ENCODE peak calls at places on chromosomes 1 and 21, in six cellular contexts. One of them, this sample, is unnamed. For H3K4me1, the result is how much of the 10 kb centered on the place peaks cover.

GRCh38 chr1:245207801-245208200 is 53.0 kb downstream of the KIF26B start:
- DNase-seq in endothelial cell of umbilical vein: no peak
- DNase-seq in fibroblast of lung: no peak
- DNase-seq in A549: no peak
- DNase-seq in IMR-90: no peak
- DNase-seq in HepG2: no peak
- DNase-seq in this sample: no peak

GRCh38 chr1:155840391-155840790 is 16.6 kb downstream of the GON4L start:
- DNase-seq in fibroblast of lung: no peak
- DNase-seq in A549: no peak
- DNase-seq in HepG2: no peak
- DNase-seq in endothelial cell of umbilical vein: no peak
- DNase-seq in IMR-90: no peak
- DNase-seq in this sample: no peak

GRCh38 chr1:154838473-154838872 is 31.6 kb downstream of the KCNN3 start:
- DNase-seq in IMR-90: no peak
- DNase-seq in A549: no peak
- DNase-seq in fibroblast of lung: no peak
- DNase-seq in HepG2: no peak
- DNase-seq in endothelial cell of umbilical vein: no peak
- DNase-seq in this sample: no peak

GRCh38 chr21:32483293-32483595 is 70.7 kb downstream of the EVA1C start:
- DNase-seq in HepG2: no peak
- DNase-seq in fibroblast of lung: no peak
- DNase-seq in endothelial cell of umbilical vein: no peak
- DNase-seq in A549: no peak
- DNase-seq in IMR-90: no peak
- DNase-seq in this sample: no peak

GRCh38 chr1:32755098-32755809 is 52.7 kb upstream of the SYNC start:
- DNase-seq in endothelial cell of umbilical vein: no peak
- DNase-seq in IMR-90: no peak
- DNase-seq in A549: no peak
- DNase-seq in fibroblast of lung: peak
- DNase-seq in HepG2: no peak
- DNase-seq in this sample: no peak

GRCh38 chr21:37017951-37018679 is 11.6 kb downstream of the RIPPLY3 start:
- DNase-seq in IMR-90: no peak
- DNase-seq in fibroblast of lung: no peak
- DNase-seq in A549: no peak
- DNase-seq in endothelial cell of umbilical vein: no peak
- DNase-seq in HepG2: no peak
- DNase-seq in this sample: no peak

GRCh38 chr1:11929849-11930248 is 3.6 kb upstream of the KIAA2013 start:
- DNase-seq in HepG2: peak
- DNase-seq in A549: no peak
- DNase-seq in endothelial cell of umbilical vein: peak
- DNase-seq in fibroblast of lung: no peak
- DNase-seq in IMR-90: peak
- DNase-seq in this sample: peak

GRCh38 chr1:25026757-25027450 is 96.8 kb upstream of the RUNX3 start:
- DNase-seq in HepG2: no peak
- DNase-seq in endothelial cell of umbilical vein: no peak
- DNase-seq in fibroblast of lung: no peak
- DNase-seq in A549: no peak
- DNase-seq in IMR-90: peak
- DNase-seq in this sample: no peak

GRCh38 chr1:42925132-42925769 is 33.4 kb downstream of the SLC2A1 start:
- DNase-seq in endothelial cell of umbilical vein: peak
- DNase-seq in IMR-90: no peak
- DNase-seq in HepG2: no peak
- DNase-seq in fibroblast of lung: no peak
- DNase-seq in A549: no peak
- DNase-seq in this sample: peak

GRCh38 chr1:183953031-183953430 is 84.5 kb downstream of the COLGALT2 start:
- DNase-seq in fibroblast of lung: no peak
- DNase-seq in HepG2: no peak
- DNase-seq in IMR-90: peak
- DNase-seq in endothelial cell of umbilical vein: no peak
- DNase-seq in A549: no peak
- DNase-seq in this sample: peak

GRCh38 chr1:26961826-26962225 is 1.6 kb upstream of the KDF1 start:
- DNase-seq in fibroblast of lung: peak
- DNase-seq in HepG2: peak
- DNase-seq in IMR-90: peak
- DNase-seq in A549: peak
- DNase-seq in endothelial cell of umbilical vein: peak
- DNase-seq in this sample: no peak

GRCh38 chr1:24437631-24438396 is 22.2 kb downstream of the NIPAL3 start:
- DNase-seq in endothelial cell of umbilical vein: no peak
- DNase-seq in HepG2: no peak
- DNase-seq in fibroblast of lung: no peak
- DNase-seq in A549: no peak
- DNase-seq in IMR-90: peak
- DNase-seq in this sample: no peak

GRCh38 chr1:7372477-7373120 is 398.5 kb upstream of the VAMP3 start:
- DNase-seq in IMR-90: no peak
- DNase-seq in endothelial cell of umbilical vein: no peak
- DNase-seq in A549: no peak
- DNase-seq in fibroblast of lung: no peak
- DNase-seq in HepG2: no peak
- DNase-seq in this sample: no peak

GRCh38 chr1:37177230-37177864 is 143.0 kb upstream of the GRIK3 start:
- DNase-seq in HepG2: peak
- DNase-seq in A549: peak
- DNase-seq in fibroblast of lung: no peak
- DNase-seq in IMR-90: peak
- DNase-seq in endothelial cell of umbilical vein: peak
- DNase-seq in this sample: peak

GRCh38 chr1:150662811-150663210 is 33.4 kb upstream of the ENSA start:
- DNase-seq in HepG2: no peak
- DNase-seq in fibroblast of lung: no peak
- DNase-seq in IMR-90: no peak
- DNase-seq in endothelial cell of umbilical vein: no peak
- DNase-seq in A549: no peak
- DNase-seq in this sample: no peak

GRCh38 chr1:96360036-96360795 is 361.4 kb upstream of the PTBP2 start:
- DNase-seq in A549: no peak
- DNase-seq in IMR-90: peak
- DNase-seq in endothelial cell of umbilical vein: no peak
- DNase-seq in HepG2: no peak
- DNase-seq in fibroblast of lung: peak
- DNase-seq in this sample: no peak

GRCh38 chr1:229843627-229844238 is 217.7 kb downstream of the URB2 start:
- DNase-seq in fibroblast of lung: peak
- DNase-seq in A549: peak
- DNase-seq in HepG2: peak
- DNase-seq in IMR-90: no peak
- DNase-seq in endothelial cell of umbilical vein: no peak
- DNase-seq in this sample: peak

GRCh38 chr1:7379445-7379971 is 391.6 kb upstream of the VAMP3 start:
- DNase-seq in A549: no peak
- DNase-seq in IMR-90: peak
- DNase-seq in endothelial cell of umbilical vein: peak
- DNase-seq in HepG2: no peak
- DNase-seq in fibroblast of lung: peak
- DNase-seq in this sample: peak

GRCh38 chr1:173164686-173165085 is 42.4 kb downstream of the TNFSF4 start:
- DNase-seq in IMR-90: no peak
- DNase-seq in endothelial cell of umbilical vein: no peak
- DNase-seq in fibroblast of lung: no peak
- DNase-seq in HepG2: no peak
- DNase-seq in A549: no peak
- DNase-seq in this sample: no peak

GRCh38 chr1:30764396-30764795 is 6.8 kb upstream of the LAPTM5 start:
- DNase-seq in HepG2: no peak
- DNase-seq in fibroblast of lung: no peak
- DNase-seq in endothelial cell of umbilical vein: no peak
- DNase-seq in IMR-90: no peak
- DNase-seq in A549: no peak
- DNase-seq in this sample: no peak

GRCh38 chr1:24769656-24770651 is 24.7 kb downstream of the CLIC4 start:
- DNase-seq in HepG2: no peak
- DNase-seq in A549: no peak
- DNase-seq in fibroblast of lung: peak
- DNase-seq in endothelial cell of umbilical vein: peak
- DNase-seq in IMR-90: peak
- DNase-seq in this sample: peak

GRCh38 chr21:16037386-16037785 is 307.6 kb downstream of the USP25 start:
- DNase-seq in endothelial cell of umbilical vein: no peak
- DNase-seq in HepG2: no peak
- DNase-seq in IMR-90: no peak
- DNase-seq in A549: no peak
- DNase-seq in fibroblast of lung: peak
- DNase-seq in this sample: no peak

GRCh38 chr1:96649301-96649700 is 72.3 kb upstream of the PTBP2 start:
- DNase-seq in A549: no peak
- DNase-seq in HepG2: no peak
- DNase-seq in fibroblast of lung: no peak
- DNase-seq in endothelial cell of umbilical vein: no peak
- DNase-seq in IMR-90: no peak
- DNase-seq in this sample: no peak

GRCh38 chr1:42973304-42973703 is 14.6 kb upstream of the SLC2A1 start:
- DNase-seq in IMR-90: no peak
- DNase-seq in fibroblast of lung: peak
- DNase-seq in HepG2: no peak
- DNase-seq in A549: no peak
- DNase-seq in endothelial cell of umbilical vein: no peak
- DNase-seq in this sample: peak

GRCh38 chr1:207801819-207802218 is 50.0 kb downstream of the CD46 start:
- DNase-seq in IMR-90: no peak
- DNase-seq in A549: no peak
- DNase-seq in HepG2: no peak
- DNase-seq in endothelial cell of umbilical vein: no peak
- DNase-seq in fibroblast of lung: no peak
- DNase-seq in this sample: no peak

GRCh38 chr1:173476197-173476663 is 905 bp upstream of the PRDX6 start:
- DNase-seq in HepG2: no peak
- DNase-seq in A549: no peak
- DNase-seq in fibroblast of lung: no peak
- DNase-seq in IMR-90: no peak
- DNase-seq in endothelial cell of umbilical vein: no peak
- DNase-seq in this sample: no peak

GRCh38 chr1:68808351-68808750 is 311.5 kb upstream of the DEPDC1 start:
- DNase-seq in A549: no peak
- DNase-seq in HepG2: no peak
- DNase-seq in endothelial cell of umbilical vein: no peak
- DNase-seq in IMR-90: no peak
- DNase-seq in fibroblast of lung: peak
- DNase-seq in this sample: peak

GRCh38 chr1:2602866-2603520 is 16.4 kb downstream of the PRXL2B start:
- DNase-seq in A549: no peak
- DNase-seq in fibroblast of lung: no peak
- DNase-seq in IMR-90: no peak
- DNase-seq in HepG2: no peak
- DNase-seq in endothelial cell of umbilical vein: no peak
- DNase-seq in this sample: no peak

GRCh38 chr1:2604156-2604853 is 17.7 kb downstream of the PRXL2B start:
- DNase-seq in HepG2: no peak
- DNase-seq in A549: no peak
- DNase-seq in endothelial cell of umbilical vein: no peak
- DNase-seq in IMR-90: no peak
- DNase-seq in fibroblast of lung: no peak
- DNase-seq in this sample: no peak

GRCh38 chr1:2603521-2604155 is 17.1 kb downstream of the PRXL2B start:
- DNase-seq in A549: no peak
- DNase-seq in IMR-90: no peak
- DNase-seq in endothelial cell of umbilical vein: no peak
- DNase-seq in fibroblast of lung: no peak
- DNase-seq in HepG2: no peak
- DNase-seq in this sample: no peak

GRCh38 chr1:2602311-2602835 is 15.8 kb downstream of the PRXL2B start:
- DNase-seq in endothelial cell of umbilical vein: no peak
- DNase-seq in fibroblast of lung: no peak
- DNase-seq in IMR-90: no peak
- DNase-seq in HepG2: no peak
- DNase-seq in A549: no peak
- DNase-seq in this sample: no peak

GRCh38 chr1:2601721-2602303 is 15.2 kb downstream of the PRXL2B start:
- DNase-seq in endothelial cell of umbilical vein: no peak
- DNase-seq in IMR-90: no peak
- DNase-seq in A549: no peak
- DNase-seq in fibroblast of lung: no peak
- DNase-seq in HepG2: no peak
- DNase-seq in this sample: no peak
- H3K4me1 ChIP-seq in endothelial cell of umbilical vein: under half
- H3K4me1 ChIP-seq in IMR-90: under half
- H3K4me1 ChIP-seq in A549: under half
- H3K4me1 ChIP-seq in fibroblast of lung: under half
- H3K4me1 ChIP-seq in HepG2: under half
- H3K4me1 ChIP-seq in this sample: under half

GRCh38 chr21:45202344-45202743 is 85.4 kb downstream of the POFUT2 start:
- DNase-seq in endothelial cell of umbilical vein: no peak
- DNase-seq in IMR-90: no peak
- DNase-seq in HepG2: no peak
- DNase-seq in A549: no peak
- DNase-seq in fibroblast of lung: no peak
- DNase-seq in this sample: no peak

GRCh38 chr21:45204395-45204794 is 83.3 kb downstream of the POFUT2 start:
- DNase-seq in endothelial cell of umbilical vein: no peak
- DNase-seq in IMR-90: no peak
- DNase-seq in fibroblast of lung: no peak
- DNase-seq in HepG2: no peak
- DNase-seq in A549: no peak
- DNase-seq in this sample: no peak

GRCh38 chr21:45202889-45203288 is 84.8 kb downstream of the POFUT2 start:
- DNase-seq in endothelial cell of umbilical vein: no peak
- DNase-seq in fibroblast of lung: no peak
- DNase-seq in A549: no peak
- DNase-seq in IMR-90: no peak
- DNase-seq in HepG2: no peak
- DNase-seq in this sample: no peak

GRCh38 chr21:45200596-45201296 is 86.9 kb downstream of the POFUT2 start:
- DNase-seq in fibroblast of lung: no peak
- DNase-seq in A549: no peak
- DNase-seq in HepG2: no peak
- DNase-seq in IMR-90: no peak
- DNase-seq in endothelial cell of umbilical vein: no peak
- DNase-seq in this sample: no peak

GRCh38 chr21:45203983-45204382 is 83.7 kb downstream of the POFUT2 start:
- DNase-seq in IMR-90: no peak
- DNase-seq in fibroblast of lung: no peak
- DNase-seq in endothelial cell of umbilical vein: no peak
- DNase-seq in A549: no peak
- DNase-seq in HepG2: no peak
- DNase-seq in this sample: no peak
- H3K4me2 ChIP-seq in IMR-90: no peak
- H3K4me2 ChIP-seq in fibroblast of lung: no peak
- H3K4me2 ChIP-seq in endothelial cell of umbilical vein: no peak
- H3K4me2 ChIP-seq in A549: no peak
- H3K4me2 ChIP-seq in HepG2: no peak
- H3K4me2 ChIP-seq in this sample: no peak

GRCh38 chr1:145962157-145963102 is 1.9 kb downstream of the ANKRD34A start:
- DNase-seq in IMR-90: no peak
- DNase-seq in fibroblast of lung: no peak
- DNase-seq in endothelial cell of umbilical vein: no peak
- DNase-seq in HepG2: no peak
- DNase-seq in A549: no peak
- DNase-seq in this sample: peak
- H3K27ac ChIP-seq in IMR-90: peak
- H3K27ac ChIP-seq in fibroblast of lung: peak
- H3K27ac ChIP-seq in endothelial cell of umbilical vein: no peak
- H3K27ac ChIP-seq in HepG2: no peak
- H3K27ac ChIP-seq in A549: peak
- H3K27ac ChIP-seq in this sample: peak

GRCh38 chr1:15414450-15414823 is 4.7 kb downstream of the EFHD2 start:
- DNase-seq in IMR-90: no peak
- DNase-seq in A549: no peak
- DNase-seq in fibroblast of lung: no peak
- DNase-seq in endothelial cell of umbilical vein: no peak
- DNase-seq in HepG2: no peak
- DNase-seq in this sample: no peak
- H3K4me1 ChIP-seq in IMR-90: under half
- H3K4me1 ChIP-seq in A549: half or more
- H3K4me1 ChIP-seq in fibroblast of lung: under half
- H3K4me1 ChIP-seq in endothelial cell of umbilical vein: half or more
- H3K4me1 ChIP-seq in HepG2: under half
- H3K4me1 ChIP-seq in this sample: under half

This sample was measured in hepatocyte.